ENCODE peak calls at places on chromosomes 7 and 10, in nine cellular contexts. N is astrocyte, B is foreskin keratinocyte, R is H1, V is ovary, Y is A673, F is brain microvascular endothelial cell, H is neural progenitor cell, D is PC-9. A is an unnamed sample.

GRCh38 chr10:10797467-10797866 is 220.2 kb upstream of the CELF2 start:
- DNase-seq in N (no peak), B (no peak), R (no peak), V (peak; percentile 54), Y (no peak), F (no peak), H (no peak), D (no peak), A (no peak)

GRCh38 chr7:51587600-51587999 is 271.0 kb upstream of the COBL start:
- DNase-seq in N (no peak), B (no peak), R (no peak), V (no peak), Y (no peak), F (no peak), H (no peak), D (no peak), A (no peak)

GRCh38 chr7:148334959-148335577 is 255.5 kb upstream of the C7orf33 start:
- DNase-seq in N (peak; percentile 3), B (peak; percentile 89), R (no peak), V (no peak), Y (peak; percentile 98), F (peak; percentile 70), H (peak; percentile 95), D (no peak), A (no peak)

GRCh38 chr7:142876236-142876960 is 9.1 kb downstream of the TRPV6 start:
- DNase-seq in N (no peak), B (no peak), R (no peak), V (no peak), Y (no peak), F (no peak), H (no peak), D (no peak), A (no peak)

GRCh38 chr7:129940329-129940728 is 12.4 kb downstream of the UBE2H start:
- DNase-seq in N (no peak), B (no peak), R (no peak), V (no peak), Y (no peak), F (no peak), H (no peak), D (no peak), A (no peak)

GRCh38 chr10:36802523-36803153 is 322.8 kb upstream of the ANKRD30A start:
- DNase-seq in N (no peak), B (no peak), R (no peak), V (no peak), Y (peak; percentile 43), F (no peak), H (no peak), D (no peak), A (no peak)

GRCh38 chr7:19397917-19398316 is 252.7 kb upstream of the FERD3L start:
- DNase-seq in N (peak; percentile 26), B (no peak), R (no peak), V (no peak), Y (no peak), F (peak; percentile 78), H (no peak), D (no peak), A (no peak)

GRCh38 chr7:127409629-127410028 is 17.1 kb upstream of the ZNF800 start:
- DNase-seq in N (peak; percentile 6), B (no peak), R (no peak), V (no peak), Y (no peak), F (no peak), H (peak; percentile 43), D (no peak), A (no peak)

GRCh38 chr10:54909165-54909564 is 108.1 kb upstream of the PCDH15 start:
- DNase-seq in N (no peak), B (no peak), R (no peak), V (no peak), Y (no peak), F (no peak), H (no peak), D (no peak), A (no peak)

GRCh38 chr10:8998751-8999150 is 944.3 kb downstream of the GATA3 start:
- DNase-seq in N (peak; percentile 44), B (no peak), R (no peak), V (no peak), Y (no peak), F (no peak), H (no peak), D (no peak), A (no peak)

GRCh38 chr7:157457355-157458253 is 120.8 kb downstream of the DNAJB6 start:
- DNase-seq in N (no peak), B (no peak), R (no peak), V (no peak), Y (no peak), F (no peak), H (peak; percentile 30), D (peak; percentile 27), A (no peak)

GRCh38 chr7:78377532-78377931 is 579.0 kb downstream of the PHTF2 start:
- DNase-seq in N (no peak), B (no peak), R (no peak), V (no peak), Y (no peak), F (no peak), H (no peak), D (no peak), A (no peak)
- TF ChIP-seq CTCF in N (no peak), B (no peak), R (no peak), V (no peak), Y (peak; percentile 13), F (peak; percentile 5), H (peak; percentile 53), D (peak; percentile 17), A (no peak)

DNA sequence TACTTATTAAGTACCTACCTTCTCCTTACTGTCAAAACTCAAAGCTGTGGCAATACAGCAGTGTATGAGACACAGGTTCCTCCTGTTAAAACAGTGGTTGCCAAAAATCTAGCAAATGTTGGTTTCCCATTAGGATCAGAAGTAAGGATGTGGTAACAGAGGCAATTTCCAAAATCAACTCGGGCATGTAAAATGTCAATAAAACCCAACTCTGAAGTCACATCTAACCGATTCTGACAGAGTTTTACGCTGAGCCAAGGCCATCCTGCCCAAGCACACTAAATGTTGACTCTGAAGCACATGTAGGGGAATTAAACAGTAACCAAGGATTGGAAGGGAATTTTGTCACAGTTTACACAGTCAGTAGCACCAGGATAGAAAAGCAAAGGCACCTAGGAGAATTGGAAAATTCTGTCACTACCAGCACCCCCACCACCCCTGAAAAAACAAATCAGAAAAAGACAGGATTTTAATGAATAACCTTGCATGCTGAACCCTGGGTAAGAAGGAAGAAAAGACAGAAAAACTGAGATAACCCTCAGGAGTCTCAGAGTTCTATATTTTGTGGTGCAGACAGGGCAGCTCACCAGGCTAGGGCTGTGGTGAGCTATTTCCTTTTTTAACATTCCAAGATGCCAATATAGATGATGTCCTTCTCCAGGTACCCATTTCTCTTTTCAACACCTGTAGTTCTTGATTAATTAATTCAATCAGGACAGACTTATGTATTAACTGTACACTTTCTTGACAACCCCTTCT is 119.5 kb downstream of the DOCK4 start:
- DNase-seq in N (no peak), B (no peak), R (no peak), V (no peak), Y (no peak), F (no peak), H (no peak), D (no peak), A (no peak)
- H3K27ac ChIP-seq in N (no peak overlapping the region), B (no peak overlapping the region), R (no peak overlapping the region), V (no peak overlapping the region), Y (no peak overlapping the region), F (no peak overlapping the region), H (no peak overlapping the region), D (no peak overlapping the region), A (no peak overlapping the region)

GRCh38 chr7:27142562-27143021 is 889 bp downstream of the HOXA5 start:
- DNase-seq in N (no peak), B (peak; percentile 21), R (no peak), V (no peak), Y (no peak), F (no peak), H (no peak), D (no peak), A (no peak)

GRCh38 chr7:27141138-27141537 is 2.3 kb downstream of the HOXA5 start:
- DNase-seq in N (no peak), B (no peak), R (no peak), V (no peak), Y (no peak), F (no peak), H (no peak), D (no peak), A (no peak)

GRCh38 chr7:27143022-27143949 is at the start of gene HOXA5:
- DNase-seq in N (peak; percentile 92), B (peak; percentile 95), R (peak; percentile 78), V (no peak), Y (peak; percentile 44), F (no peak), H (peak; percentile 90), D (no peak), A (no peak)

GRCh38 chr7:27140108-27140842 is 3.2 kb downstream of the HOXA5 start:
- DNase-seq in N (no peak), B (no peak), R (no peak), V (no peak), Y (no peak), F (no peak), H (no peak), D (no peak), A (no peak)

GRCh38 chr7:27141591-27142561 is 1.6 kb downstream of the HOXA5 start:
- DNase-seq in N (no peak), B (peak; percentile 24), R (no peak), V (no peak), Y (no peak), F (no peak), H (peak; percentile 73), D (no peak), A (no peak)
- H3K27me3 ChIP-seq in N (peaks cover 99% of the 10 kb centered on the region), B (no peaks in the 10 kb centered on the region), R (peaks cover 97% of the 10 kb centered on the region), V (no peaks in the 10 kb centered on the region), Y (peaks cover 100% of the 10 kb centered on the region), F (peaks cover 97% of the 10 kb centered on the region), H (peaks cover 100% of the 10 kb centered on the region), D (no peaks in the 10 kb centered on the region), A (peaks cover 63% of the 10 kb centered on the region)

GRCh38 chr7:1085910-1086421 is 1.9 kb upstream of the GPER1 start:
- DNase-seq in N (no peak), B (no peak), R (no peak), V (no peak), Y (no peak), F (no peak), H (no peak), D (no peak), A (no peak)

GRCh38 chr7:1086588-1087461 is 1.1 kb upstream of the GPER1 start:
- DNase-seq in N (peak; percentile 45), B (no peak), R (peak; percentile 57), V (peak; percentile 62), Y (peak; percentile 80), F (peak; percentile 42), H (peak; percentile 85), D (no peak), A (peak; percentile 78)

GRCh38 chr7:1085266-1085665 is 2.6 kb upstream of the GPER1 start:
- DNase-seq in N (no peak), B (no peak), R (no peak), V (no peak), Y (no peak), F (no peak), H (no peak), D (no peak), A (no peak)

GRCh38 chr7:1087952-1088920 is at the start of gene GPER1:
- DNase-seq in N (no peak), B (no peak), R (no peak), V (peak; percentile 60), Y (no peak), F (no peak), H (peak; percentile 80), D (no peak), A (no peak)

DNA sequence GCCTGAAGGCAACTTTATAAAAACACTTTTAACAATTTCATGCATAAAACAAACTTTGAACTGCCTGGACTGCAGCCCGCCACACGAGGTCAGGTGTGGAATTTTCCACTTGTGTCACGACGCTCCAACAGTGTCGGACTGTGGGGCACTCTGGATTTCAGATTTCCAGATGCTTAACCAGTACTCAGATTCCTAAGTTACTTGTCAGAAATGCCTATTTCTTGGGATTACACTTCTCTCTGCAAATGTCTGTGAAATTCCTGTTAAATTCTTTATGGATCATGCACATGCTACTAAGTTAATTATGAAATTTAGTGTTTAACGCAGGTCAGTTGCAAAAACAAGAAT is 477 bp upstream of the GPER1 start:
- DNase-seq in N (peak; percentile 43), B (no peak), R (no peak), V (no peak), Y (no peak), F (no peak), H (no peak), D (no peak), A (no peak)
- TF ChIP-seq CTCF in N (no peak), B (no peak), R (no peak), V (no peak), Y (no peak), F (no peak), H (no peak), D (no peak), A (no peak)

A was measured in CD4-positive, alpha-beta T cell.